ENCODE peak calls at places on chromosomes 1 and 21, in seven cellular contexts. U is activated T-helper 2 cell treated with anti-CD3 and anti-CD28 coated beads, Interferon-gamma antibody, Interleukin-2, Interleukin-4, amounts not matched to agents 10 μg/mL and 5 μg/mL and 100 μg/mL, durations not matched to agents 14 hours and 24 hours and 36 hours; K is iPS DF 6.9; M is activated T-cell treated with anti-CD3 and anti-CD28 coated beads, Interleukin-2, amount 50 U/mL, for 72 hours; F is NAMALWA; A is caudate nucleus; Z is endodermal cell. O is an unnamed sample.

GRCh38 chr1:229326601-229327000 is 16.2 kb downstream of the CCSAP start:
- DNase-seq in A (no peak), M (no peak), U (no peak), F (no peak), Z (no peak), K (no peak), O (no peak)

GRCh38 chr1:95197616-95198252 is 36.3 kb upstream of the RWDD3 start:
- DNase-seq in Z (no peak), A (no peak), U (no peak), F (no peak), K (no peak), M (no peak), O (peak; percentile 32)

GRCh38 chr1:156926175-156926574 is 5.7 kb downstream of the LRRC71 start:
- DNase-seq in F (no peak), K (no peak), Z (no peak), U (no peak), M (peak; percentile 82), A (no peak), O (no peak)

GRCh38 chr1:242826706-242827336 is 302.3 kb upstream of the PLD5 start:
- DNase-seq in M (no peak), U (no peak), Z (no peak), F (no peak), K (no peak), A (no peak), O (peak; percentile 20)

GRCh38 chr1:173863224-173864151 is 4.3 kb downstream of the GAS5 start:
- DNase-seq in Z (no peak), A (no peak), K (no peak), U (no peak), F (peak; percentile 60), M (no peak), O (peak; percentile 28)

GRCh38 chr1:42939216-42939615 is 19.5 kb downstream of the SLC2A1 start:
- DNase-seq in U (no peak), M (no peak), Z (peak; percentile 41), A (no peak), K (no peak), F (no peak), O (no peak)

GRCh38 chr21:27326293-27326692 is 359.4 kb upstream of the ADAMTS5 start:
- DNase-seq in U (no peak), F (no peak), A (no peak), Z (no peak), K (no peak), M (no peak), O (no peak)

GRCh38 chr1:36199934-36200741 is 24.1 kb upstream of the THRAP3 start:
- DNase-seq in Z (no peak), M (no peak), K (no peak), U (no peak), F (no peak), A (no peak), O (no peak)

GRCh38 chr1:8252266-8252951 is 65.5 kb upstream of the SLC45A1 start:
- DNase-seq in U (no peak), F (no peak), A (no peak), M (no peak), Z (no peak), K (no peak), O (no peak)

GRCh38 chr21:42366292-42367010 is at the start of gene TFF1:
- DNase-seq in Z (no peak), U (no peak), M (no peak), K (no peak), F (no peak), A (no peak), O (no peak)